ENCODE peak calls at places on chromosomes 1 and 21, in ten cellular contexts. Z is transverse colon; W is upper lobe of right lung; E is neuronal stem cell; Q is CD4-positive, CD25-positive, alpha-beta regulatory T cell; K is mesendoderm; N is GM23248; T is stomach; S is ovary; P is left lung. L is an unnamed sample.

GRCh38 chr1:115717541-115717940 is 51.0 kb downstream of the CASQ2 start:
- DNase-seq in W (no peak), N (peak; percentile 36), T (peak; percentile 43), P (no peak), E (no peak), K (peak; percentile 74), Q (no peak), Z (peak; percentile 32), S (no peak), L (peak; percentile 33)

GRCh38 chr1:91529856-91530255 is 29.2 kb downstream of the CDC7 start:
- DNase-seq in Z (no peak), W (no peak), T (no peak), K (no peak), N (peak; percentile 53), Q (no peak), E (no peak), P (no peak), S (no peak), L (no peak)

GRCh38 chr1:12764016-12764415 is 9.5 kb upstream of the PRAMEF12 start:
- DNase-seq in W (no peak), N (no peak), P (no peak), Q (no peak), E (no peak), T (no peak), Z (no peak), S (no peak), K (peak; percentile 10), L (no peak)

GRCh38 chr1:224433041-224433670 is 1.4 kb downstream of the WDR26 start:
- DNase-seq in W (no peak), P (peak; percentile 78), N (peak; percentile 56), T (no peak), S (peak; percentile 14), Z (peak; percentile 20), Q (peak; percentile 19), K (peak; percentile 34), E (peak; percentile 18), L (no peak)

GRCh38 chr1:221743416-221744208 is 1.7 kb upstream of the DUSP10 start:
- DNase-seq in P (no peak), E (no peak), Z (no peak), S (no peak), Q (no peak), T (no peak), W (no peak), N (no peak), K (peak; percentile 75), L (no peak)

GRCh38 chr1:229167356-229167755 is 103.6 kb upstream of the RAB4A start:
- DNase-seq in P (no peak), K (no peak), W (no peak), N (no peak), Z (no peak), S (no peak), E (no peak), T (no peak), Q (no peak), L (no peak)

GRCh38 chr1:11516961-11517635 is 38.1 kb downstream of the DISP3 start:
- DNase-seq in E (no peak), T (no peak), Q (no peak), P (peak; percentile 36), N (no peak), Z (no peak), S (no peak), W (peak; percentile 52), K (no peak), L (no peak)

GRCh38 chr1:218498061-218498938 is 153.2 kb downstream of the TGFB2 start:
- DNase-seq in E (no peak), N (peak; percentile 80), K (peak; percentile 76), P (no peak), Z (no peak), Q (no peak), S (no peak), W (no peak), T (no peak), L (no peak)

GRCh38 chr1:65343286-65343685 is 33.9 kb downstream of the DNAJC6 start:
- DNase-seq in K (no peak), W (no peak), N (peak; percentile 84), T (no peak), E (no peak), P (no peak), Q (no peak), S (no peak), Z (no peak), L (no peak)

GRCh38 chr1:92994105-92994712 is 32.9 kb upstream of the DIPK1A start:
- DNase-seq in E (peak; percentile 72), S (peak; percentile 68), N (peak; percentile 87), T (peak; percentile 82), K (peak; percentile 86), P (no peak), Z (peak; percentile 78), Q (peak; percentile 71), W (no peak), L (peak; percentile 31)

DNA sequence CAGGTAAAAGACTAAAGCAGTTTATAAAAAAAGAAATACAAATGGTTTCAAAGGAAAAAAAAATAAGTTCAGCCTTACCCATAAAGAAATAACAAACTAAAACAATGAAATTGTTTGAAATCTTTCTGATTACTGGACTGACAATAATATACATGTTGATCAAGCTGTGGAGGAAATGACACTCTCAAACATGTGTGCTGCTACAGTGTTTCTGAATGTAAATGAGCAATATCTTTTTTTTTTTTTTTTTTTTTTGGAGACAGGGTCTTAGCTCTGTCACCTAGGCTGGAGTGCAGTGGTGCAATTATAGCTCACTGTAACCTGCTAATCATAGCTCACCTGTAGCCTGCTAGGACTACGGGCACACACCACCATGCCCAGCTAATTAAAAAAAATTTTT is 6.5 kb downstream of the EPS15 start:
- DNase-seq in Q (no peak), S (no peak), Z (no peak), N (no peak), T (no peak), K (no peak), E (no peak), P (no peak), W (no peak), L (no peak)
- H3K4me1 ChIP-seq in Q (peaks cover 61% of the 10 kb centered on the region), S (peaks cover 7% of the 10 kb centered on the region), Z (peaks cover 24% of the 10 kb centered on the region), N (peaks cover 40% of the 10 kb centered on the region), T (peaks cover 35% of the 10 kb centered on the region), K (peaks cover 3% of the 10 kb centered on the region), E (peaks cover 2% of the 10 kb centered on the region), P (peaks cover 78% of the 10 kb centered on the region), W (peaks cover 67% of the 10 kb centered on the region), L (no peaks in the 10 kb centered on the region)

DNA sequence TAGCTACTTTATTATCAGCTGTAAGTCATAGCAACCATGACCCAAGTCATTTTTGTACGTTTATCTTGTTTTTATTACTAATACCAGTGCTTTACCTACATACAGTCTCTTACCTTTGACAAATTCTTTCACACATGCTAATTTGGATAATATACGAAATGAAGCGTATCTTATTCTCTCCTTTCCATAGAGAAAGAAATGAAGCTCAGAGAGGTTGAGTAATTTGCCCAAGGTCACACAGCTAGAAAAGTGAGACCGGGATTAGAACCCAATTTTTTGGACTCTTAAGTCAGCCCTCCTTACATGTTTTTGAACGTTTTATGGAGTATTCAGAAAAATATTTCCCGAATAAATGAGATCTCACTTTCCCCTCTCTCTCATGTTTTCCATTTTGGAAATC is 52.6 kb downstream of the OLIG1 start:
- DNase-seq in N (no peak), S (no peak), T (no peak), Z (no peak), K (no peak), W (no peak), E (no peak), P (no peak), Q (no peak), L (no peak)
- H3K27ac ChIP-seq in N (no peak overlapping the region), S (no peak overlapping the region), T (no peak overlapping the region), Z (no peak overlapping the region), K (no peak overlapping the region), W (no peak overlapping the region), E (no peak overlapping the region), P (no peak overlapping the region), Q (no peak overlapping the region), L (no peak overlapping the region)

GRCh38 chr1:36160388-36160948 is 4.5 kb downstream of the MAP7D1 start:
- DNase-seq in Q (no peak), E (no peak), P (no peak), W (no peak), T (no peak), N (no peak), K (no peak), Z (no peak), S (no peak), L (no peak)

GRCh38 chr1:36159614-36160387 is 3.8 kb downstream of the MAP7D1 start:
- DNase-seq in E (no peak), N (no peak), P (no peak), K (no peak), S (no peak), Z (no peak), T (no peak), Q (no peak), W (no peak), L (no peak)

GRCh38 chr1:36156329-36157114 is 562 bp downstream of the MAP7D1 start:
- DNase-seq in Q (peak; percentile 50), S (peak; percentile 71), Z (peak; percentile 67), E (peak; percentile 90), T (peak; percentile 61), P (peak; percentile 91), N (peak; percentile 76), W (peak; percentile 82), K (peak; percentile 95), L (no peak)

GRCh38 chr1:36157115-36157903 is 1.3 kb downstream of the MAP7D1 start:
- DNase-seq in K (peak; percentile 66), T (no peak), Z (no peak), P (no peak), E (no peak), Q (no peak), S (no peak), W (no peak), N (peak; percentile 64), L (no peak)

GRCh38 chr1:36157973-36158826 is 2.2 kb downstream of the MAP7D1 start:
- DNase-seq in Z (no peak), T (no peak), S (no peak), K (no peak), Q (no peak), P (no peak), E (no peak), N (no peak), W (no peak), L (no peak)
- H3K4me3 ChIP-seq in Z (peak overlapping the region; percentile 88), T (peak overlapping the region; percentile 99), S (peak overlapping the region; percentile 93), K (no peak overlapping the region), Q (peak overlapping the region; percentile 82), P (peak overlapping the region; percentile 99), E (peak overlapping the region; percentile 80), N (peak overlapping the region; percentile 93), W (peak overlapping the region; percentile 97), L (no peak overlapping the region)

GRCh38 chr1:193433599-193433998 is 247.2 kb upstream of the B3GALT2 start:
- DNase-seq in K (no peak), T (no peak), E (no peak), S (no peak), W (no peak), Q (no peak), N (no peak), P (no peak), Z (no peak), L (no peak)

GRCh38 chr1:193438312-193438711 is 251.9 kb upstream of the B3GALT2 start:
- DNase-seq in Q (no peak), E (no peak), W (no peak), N (no peak), S (no peak), P (no peak), T (no peak), Z (no peak), K (no peak), L (no peak)

GRCh38 chr1:193434319-193434718 is 247.9 kb upstream of the B3GALT2 start:
- DNase-seq in P (no peak), W (no peak), Z (no peak), N (no peak), Q (no peak), K (no peak), E (no peak), T (no peak), S (no peak), L (no peak)

GRCh38 chr1:193437785-193438184 is 251.4 kb upstream of the B3GALT2 start:
- DNase-seq in E (no peak), S (no peak), Q (no peak), W (no peak), T (no peak), K (no peak), N (no peak), P (no peak), Z (no peak), L (no peak)

GRCh38 chr1:193435771-193436170 is 249.4 kb upstream of the B3GALT2 start:
- DNase-seq in Z (no peak), Q (no peak), S (no peak), K (no peak), E (no peak), N (no peak), P (no peak), W (no peak), T (no peak), L (no peak)
- H3K4me1 ChIP-seq in Z (no peaks in the 10 kb centered on the region), Q (peaks cover 4% of the 10 kb centered on the region), S (no peaks in the 10 kb centered on the region), K (no peaks in the 10 kb centered on the region), E (no peaks in the 10 kb centered on the region), N (no peaks in the 10 kb centered on the region), P (no peaks in the 10 kb centered on the region), W (no peaks in the 10 kb centered on the region), T (no peaks in the 10 kb centered on the region), L (no peaks in the 10 kb centered on the region)

L was measured in iPS DF 6.9.